ENCODE peak calls at places on chromosomes 12 and 14, in four cellular contexts. N is NCI-H1417; E is activated naive CD4-positive, alpha-beta T cell; Y is Daoy. M is an unnamed sample.
A peak's percentile ranks its signal among the peaks of the same experiment; 100 is the strongest.

GRCh38 chr12:50220357-50221061 is 53.3 kb upstream of the CERS5 start:
- DNase-seq in N (no peak), E (no peak), Y (peak; percentile 66), M (no peak)

GRCh38 chr12:113512568-113512967 is 40.9 kb upstream of the LHX5 start:
- DNase-seq in N (no peak), E (no peak), Y (no peak), M (no peak)

GRCh38 chr12:115632323-115632722 is 645.2 kb downstream of the MED13L start:
- DNase-seq in N (no peak), E (no peak), Y (no peak), M (no peak)

GRCh38 chr14:105028251-105028927 is 7.5 kb upstream of the CDCA4 start:
- DNase-seq in N (no peak), E (no peak), Y (peak; percentile 66), M (no peak)

GRCh38 chr12:106022568-106023012 is 116.2 kb downstream of the NUAK1 start:
- DNase-seq in N (no peak), E (no peak), Y (no peak), M (no peak)

GRCh38 chr12:93943766-93944165 is 204.6 kb upstream of the PLXNC1 start:
- DNase-seq in N (no peak), E (no peak), Y (peak; percentile 37), M (no peak)

GRCh38 chr14:103836976-103837725 is 10.2 kb downstream of the PPP1R13B start:
- DNase-seq in N (no peak), E (no peak), Y (no peak), M (no peak)

GRCh38 chr12:2970744-2971143 is 11.5 kb downstream of the TEAD4 start:
- DNase-seq in N (no peak), E (no peak), Y (no peak), M (no peak)

GRCh38 chr12:121801601-121802484 is 2.0 kb upstream of the SETD1B start:
- DNase-seq in N (peak; percentile 72), E (peak; percentile 50), Y (peak; percentile 54), M (no peak)

GRCh38 chr14:100670017-100670974 is 56.4 kb upstream of the DLK1 start:
- DNase-seq in N (peak; percentile 73), E (no peak), Y (no peak), M (no peak)

GRCh38 chr12:26032719-26033241 is 74.3 kb downstream of the RASSF8 start:
- DNase-seq in N (peak; percentile 57), E (no peak), Y (no peak), M (no peak)

GRCh38 chr12:126483145-126484068 is 1418.2 kb downstream of the AACS start:
- DNase-seq in N (no peak), E (no peak), Y (peak; percentile 19), M (no peak)

GRCh38 chr14:77041837-77042557 is 13.5 kb upstream of the IRF2BPL start:
- DNase-seq in N (peak; percentile 61), E (no peak), Y (peak; percentile 87), M (no peak)

GRCh38 chr12:91091916-91092715 is 19.2 kb downstream of the LUM start:
- DNase-seq in N (no peak), E (no peak), Y (no peak), M (no peak)

GRCh38 chr12:49367381-49368239 is at the start of gene SPATS2:
- DNase-seq in N (peak; percentile 83), E (no peak), Y (peak; percentile 43), M (no peak)

GRCh38 chr14:67722293-67722692 is 20.6 kb downstream of the RDH12 start:
- DNase-seq in N (no peak), E (no peak), Y (peak; percentile 11), M (no peak)

GRCh38 chr12:122295877-122296276 is 29.6 kb upstream of the VPS33A start:
- DNase-seq in N (no peak), E (no peak), Y (no peak), M (no peak)

GRCh38 chr12:113116875-113117274 is 18.7 kb downstream of the RASAL1 start:
- DNase-seq in N (peak; percentile 74), E (no peak), Y (no peak), M (no peak)

GRCh38 chr12:82608706-82609105 is 78.0 kb upstream of the TMTC2 start:
- DNase-seq in N (no peak), E (no peak), Y (no peak), M (no peak)

GRCh38 chr12:82730832-82731497 is 44.3 kb downstream of the TMTC2 start:
- DNase-seq in N (peak; percentile 44), E (no peak), Y (no peak), M (no peak)

GRCh38 chr12:94963649-94964048 is 39.8 kb downstream of the NDUFA12 start:
- DNase-seq in N (no peak), E (no peak), Y (no peak), M (no peak)

GRCh38 chr12:62351326-62351725 is 91.1 kb downstream of the USP15 start:
- DNase-seq in N (no peak), E (no peak), Y (no peak), M (no peak)

GRCh38 chr12:6313326-6313940 is 3.0 kb downstream of the PLEKHG6 start:
- DNase-seq in N (no peak), E (no peak), Y (no peak), M (no peak)

GRCh38 chr12:64796205-64796845 is 28.1 kb upstream of the TBC1D30 start:
- DNase-seq in N (peak; percentile 67), E (peak; percentile 14), Y (peak; percentile 79), M (no peak)

GRCh38 chr12:131221061-131221945 is 267.6 kb downstream of the ADGRD1 start:
- DNase-seq in N (no peak), E (no peak), Y (no peak), M (no peak)

GRCh38 chr12:80805106-80805505 is 88.4 kb downstream of the MYF5 start:
- DNase-seq in N (no peak), E (no peak), Y (no peak), M (no peak)

GRCh38 chr14:62066304-62066703 is 304.1 kb downstream of the SNAPC1 start:
- DNase-seq in N (no peak), E (no peak), Y (no peak), M (no peak)

GRCh38 chr12:13695781-13696180 is 285.6 kb downstream of the GRIN2B start:
- DNase-seq in N (no peak), E (no peak), Y (no peak), M (no peak)

GRCh38 chr12:132257206-132257954 is 72.0 kb downstream of the GALNT9 start:
- DNase-seq in N (no peak), E (no peak), Y (no peak), M (no peak)

GRCh38 chr14:58697927-58698641 is 60.3 kb downstream of the DACT1 start:
- DNase-seq in N (peak; percentile 58), E (no peak), Y (no peak), M (no peak)

GRCh38 chr12:59459966-59460365 is 135.9 kb upstream of the SLC16A7 start:
- DNase-seq in N (no peak), E (no peak), Y (no peak), M (no peak)

GRCh38 chr14:95440496-95440895 is 76.0 kb downstream of the SYNE3 start:
- DNase-seq in N (no peak), E (no peak), Y (no peak), M (no peak)

M was measured in activated T-helper 1 cell treated with anti-CD3 and anti-CD28 coated beads, Interleukin-2, amount 50 U/mL, for 16 hours.